ENCODE peak calls at places on chromosomes 2 and 18, in four cellular contexts. H is HL-60, W is nucleus accumbens, B is heart right ventricle. Y is an unnamed sample.

GRCh38 chr2:39546937-39547336 is 109.9 kb upstream of the MAP4K3 start:
- DNase-seq in H (no peak), W (no peak), B (no peak), Y (no peak)

GRCh38 chr2:71226391-71226964 is 425 bp downstream of the PAIP2B start:
- DNase-seq in W (peak), H (no peak), B (peak), Y (no peak)

GRCh38 chr2:180583441-180584140 is 396.8 kb upstream of the UBE2E3 start:
- DNase-seq in B (no peak), W (no peak), H (no peak), Y (no peak)

GRCh38 chr2:227191367-227191766 is 26.9 kb downstream of the COL4A3 start:
- DNase-seq in W (no peak), B (no peak), H (no peak), Y (no peak)

GRCh38 chr2:31363956-31364750 is 50.4 kb downstream of the XDH start:
- DNase-seq in H (no peak), W (no peak), B (no peak), Y (no peak)

GRCh38 chr2:239034561-239035341 is 186.9 kb downstream of the TWIST2 start:
- DNase-seq in W (no peak), B (no peak), H (no peak), Y (no peak)

GRCh38 chr18:80189197-80189865 is 58.0 kb downstream of the PARD6G start:
- DNase-seq in H (no peak), W (no peak), B (no peak), Y (no peak)

GRCh38 chr18:25842665-25843064 is 247.7 kb downstream of the SS18 start:
- DNase-seq in H (no peak), B (no peak), W (no peak), Y (no peak)

GRCh38 chr18:61929881-61930640 is 37.3 kb upstream of the RNF152 start:
- DNase-seq in H (no peak), W (no peak), B (no peak), Y (no peak)

GRCh38 chr2:25548587-25548986 is 124.8 kb downstream of the DTNB start:
- DNase-seq in H (no peak), B (no peak), W (no peak), Y (no peak)

GRCh38 chr18:24244698-24245097 is 105.8 kb downstream of the CABYR start:
- DNase-seq in H (no peak), W (no peak), B (no peak), Y (no peak)

GRCh38 chr2:69563021-69563420 is 80.5 kb downstream of the AAK1 start:
- DNase-seq in H (no peak), W (no peak), B (no peak), Y (no peak)

GRCh38 chr18:23487738-23488625 is 15.3 kb upstream of the RMC1 start:
- DNase-seq in H (no peak), B (no peak), W (no peak), Y (no peak)

GRCh38 chr2:14401838-14402237 is 230.7 kb upstream of the LRATD1 start:
- DNase-seq in B (no peak), W (no peak), H (no peak), Y (no peak)

GRCh38 chr2:197286805-197287595 is 23.6 kb downstream of the ANKRD44 start:
- DNase-seq in B (peak), W (no peak), H (no peak), Y (peak)

GRCh38 chr2:43787895-43788294 is 14.1 kb downstream of the DYNC2LI1 start:
- DNase-seq in H (no peak), W (no peak), B (no peak), Y (no peak)

GRCh38 chr18:44945847-44946490 is 265.3 kb downstream of the SETBP1 start:
- DNase-seq in H (no peak), W (no peak), B (no peak), Y (no peak)

GRCh38 chr2:120346667-120347358 is 877 bp downstream of the INHBB start:
- DNase-seq in B (no peak), H (no peak), W (no peak), Y (peak)

GRCh38 chr2:207403141-207403540 is 126.6 kb upstream of the CREB1 start:
- DNase-seq in W (no peak), B (no peak), H (no peak), Y (no peak)

GRCh38 chr2:189613650-189614420 is 33.2 kb upstream of the SLC40A1 start:
- DNase-seq in H (no peak), B (peak), W (no peak), Y (peak)

GRCh38 chr2:239431536-239431935 is 30.7 kb upstream of the HDAC4 start:
- DNase-seq in B (no peak), H (no peak), W (no peak), Y (no peak)

GRCh38 chr2:191386938-191387536 is 141.8 kb downstream of the MYO1B start:
- DNase-seq in H (no peak), B (no peak), W (no peak), Y (peak)

GRCh38 chr2:95269036-95269680 is 5.1 kb upstream of the PROM2 start:
- DNase-seq in W (no peak), H (no peak), B (no peak), Y (no peak)

GRCh38 chr18:41906528-41907256 is 48.3 kb upstream of the PIK3C3 start:
- DNase-seq in W (no peak), B (no peak), H (peak), Y (peak)

GRCh38 chr2:85435220-85435958 is 16.9 kb downstream of the SH2D6 start:
- DNase-seq in H (no peak), B (no peak), W (no peak), Y (no peak)

GRCh38 chr18:10006261-10006903 is 92.6 kb downstream of the VAPA start:
- DNase-seq in W (no peak), H (peak), B (no peak), Y (peak)

GRCh38 chr2:115115135-115115534 is 672.7 kb downstream of the DPP10 start:
- DNase-seq in H (no peak), B (no peak), W (no peak), Y (no peak)

GRCh38 chr2:108835038-108835437 is 48.5 kb downstream of the CCDC138 start:
- DNase-seq in B (no peak), W (no peak), H (no peak), Y (no peak)

GRCh38 chr2:218393750-218394290 is 5.8 kb upstream of the CTDSP1 start:
- DNase-seq in H (no peak), W (no peak), B (no peak), Y (no peak)

GRCh38 chr2:174492963-174493431 is 6.2 kb upstream of the GPR155 start:
- DNase-seq in H (peak), W (no peak), B (no peak), Y (no peak)

GRCh38 chr2:237408280-237408679 is 5.7 kb downstream of the COL6A3 start:
- DNase-seq in W (no peak), H (no peak), B (peak), Y (peak)

GRCh38 chr2:46780411-46780800 is 135.2 kb downstream of the MCFD2 start:
- DNase-seq in B (peak), W (no peak), H (no peak), Y (peak)

GRCh38 chr2:102137138-102137537 is 5.4 kb upstream of the IL1R1 start:
- DNase-seq in B (no peak), W (no peak), H (no peak), Y (no peak)

GRCh38 chr2:162327134-162327769 is 8.8 kb upstream of the IFIH1 start:
- DNase-seq in H (no peak), W (no peak), B (no peak), Y (no peak)

GRCh38 chr2:133240505-133241230 is 327.6 kb downstream of the NCKAP5 start:
- DNase-seq in H (no peak), B (no peak), W (no peak), Y (no peak)

GRCh38 chr2:219297766-219298456 is 11.3 kb downstream of the PTPRN start:
- DNase-seq in W (no peak), B (no peak), H (no peak), Y (no peak)

GRCh38 chr2:17306706-17307105 is 211.5 kb downstream of the RAD51AP2 start:
- DNase-seq in B (no peak), W (no peak), H (no peak), Y (no peak)

GRCh38 chr2:221402072-221402471 is 170.0 kb downstream of the EPHA4 start:
- DNase-seq in W (no peak), H (no peak), B (no peak), Y (peak)